ENCODE peak calls at places on chromosome 20, in ten cellular contexts. S is tibial nerve; L is breast epithelium; P is CD4-positive, CD25-positive, alpha-beta regulatory T cell; B is adrenal gland; A is iPS DF 6.9; K is transverse colon; D is PC-9; Q is A549; F is neural progenitor cell. J is an unnamed sample.

GRCh38 chr20:58542411-58543095 is 27.4 kb upstream of the APCDD1L start:
- DNase-seq in S (no peak), P (no peak), L (no peak), D (peak; percentile 48), Q (no peak), K (no peak), A (no peak), B (peak; percentile 23), F (no peak), J (peak; percentile 1)

GRCh38 chr20:9939231-9939630 is 95.6 kb upstream of the ANKEF1 start:
- DNase-seq in D (no peak), A (no peak), P (no peak), L (no peak), S (no peak), Q (no peak), K (no peak), F (no peak), B (no peak), J (no peak)

GRCh38 chr20:32018269-32019155 is 8.3 kb downstream of the CCM2L start:
- DNase-seq in F (peak; percentile 92), P (peak; percentile 11), L (peak; percentile 53), S (peak; percentile 54), Q (peak; percentile 44), B (peak; percentile 50), K (peak; percentile 71), D (peak; percentile 84), A (peak; percentile 55), J (peak; percentile 55)

GRCh38 chr20:50191065-50191565 is 485 bp downstream of the CEBPB start:
- DNase-seq in S (peak; percentile 31), F (no peak), A (no peak), K (peak; percentile 75), B (peak; percentile 72), D (peak; percentile 72), P (no peak), L (peak; percentile 49), Q (no peak), J (peak; percentile 66)

GRCh38 chr20:2118783-2119182 is 17.2 kb downstream of the STK35 start:
- DNase-seq in S (no peak), A (no peak), P (peak; percentile 52), Q (no peak), K (no peak), F (no peak), B (no peak), D (no peak), L (no peak), J (no peak)

GRCh38 chr20:14984768-14985622 is 647.6 kb upstream of the FLRT3 start:
- DNase-seq in P (no peak), F (no peak), Q (peak; percentile 90), A (no peak), B (peak; percentile 25), D (no peak), K (no peak), S (no peak), L (no peak), J (peak; percentile 72)

GRCh38 chr20:22438926-22439325 is 145.4 kb downstream of the FOXA2 start:
- DNase-seq in S (no peak), K (no peak), Q (peak; percentile 51), F (peak; percentile 28), A (no peak), P (no peak), B (no peak), D (no peak), L (no peak), J (no peak)

GRCh38 chr20:48635361-48635760 is 192.4 kb downstream of the PREX1 start:
- DNase-seq in L (no peak), B (no peak), F (no peak), K (no peak), Q (no peak), S (no peak), D (no peak), A (no peak), P (no peak), J (no peak)

GRCh38 chr20:44401052-44401769 is 45.7 kb downstream of the HNF4A start:
- DNase-seq in K (peak; percentile 86), L (no peak), Q (no peak), D (no peak), P (no peak), B (no peak), A (no peak), F (no peak), S (no peak), J (peak; percentile 95)

GRCh38 chr20:38222231-38222922 is 38.2 kb downstream of the KIAA1755 start:
- DNase-seq in L (peak; percentile 30), D (peak; percentile 77), S (peak; percentile 87), A (peak; percentile 43), F (peak; percentile 83), Q (peak; percentile 67), B (peak; percentile 85), K (peak; percentile 65), P (peak; percentile 42), J (peak; percentile 67)

GRCh38 chr20:1377984-1378742 is 14.7 kb downstream of the FKBP1A start:
- DNase-seq in B (no peak), Q (no peak), P (no peak), A (no peak), L (no peak), S (no peak), F (no peak), K (no peak), D (peak; percentile 59), J (peak; percentile 83)

GRCh38 chr20:19761853-19762252 is 3.8 kb downstream of the RIN2 start:
- DNase-seq in S (no peak), B (no peak), L (no peak), F (no peak), A (no peak), Q (no peak), P (no peak), D (no peak), K (no peak), J (no peak)

GRCh38 chr20:53831812-53832211 is 238.2 kb upstream of the ZNF217 start:
- DNase-seq in P (no peak), L (no peak), B (no peak), D (no peak), K (no peak), S (no peak), A (no peak), F (no peak), Q (no peak), J (no peak)

GRCh38 chr20:64053841-64054661 is 4.6 kb upstream of the SOX18 start:
- DNase-seq in Q (peak; percentile 68), S (no peak), B (no peak), K (no peak), A (no peak), D (peak; percentile 33), F (peak; percentile 74), L (no peak), P (no peak), J (no peak)

GRCh38 chr20:46028772-46029371 is at the start of gene SLC12A5:
- DNase-seq in K (no peak), S (no peak), D (no peak), F (no peak), Q (no peak), A (no peak), P (no peak), B (no peak), L (no peak), J (no peak)
- H3K4me3 ChIP-seq in K (no peak within 1 kb of the TSS), S (no peak within 1 kb of the TSS), D (no peak within 1 kb of the TSS), F (peak within 1 kb of the TSS; percentile 35), Q (no peak within 1 kb of the TSS), A (peak within 1 kb of the TSS; percentile 2), P (no peak within 1 kb of the TSS), B (no peak within 1 kb of the TSS), L (no peak within 1 kb of the TSS), J (no peak within 1 kb of the TSS)

GRCh38 chr20:11453430-11453829 is 464.3 kb upstream of the BTBD3 start:
- DNase-seq in L (no peak), F (no peak), K (no peak), A (no peak), P (no peak), S (no peak), D (no peak), B (no peak), Q (peak; percentile 89), J (no peak)

GRCh38 chr20:11452326-11452725 is 465.4 kb upstream of the BTBD3 start:
- DNase-seq in S (no peak), P (no peak), L (no peak), A (no peak), B (no peak), D (no peak), F (no peak), Q (no peak), K (no peak), J (no peak)

GRCh38 chr20:11451793-11452291 is 465.9 kb upstream of the BTBD3 start:
- DNase-seq in L (no peak), S (no peak), K (no peak), F (peak; percentile 74), B (no peak), Q (no peak), D (no peak), P (no peak), A (no peak), J (no peak)

GRCh38 chr20:11457476-11457875 is 460.2 kb upstream of the BTBD3 start:
- DNase-seq in Q (no peak), K (no peak), B (no peak), L (no peak), A (no peak), P (no peak), F (no peak), D (no peak), S (no peak), J (no peak)

GRCh38 chr20:11454966-11455799 is 462.5 kb upstream of the BTBD3 start:
- DNase-seq in A (no peak), Q (peak; percentile 91), P (no peak), S (no peak), F (no peak), B (no peak), D (peak; percentile 49), K (peak; percentile 17), L (no peak), J (peak; percentile 64)
- H3K4me1 ChIP-seq in A (no peaks in the 10 kb centered on the region), Q (peaks cover 62% of the 10 kb centered on the region), P (no peaks in the 10 kb centered on the region), S (no peaks in the 10 kb centered on the region), F (peaks cover 27% of the 10 kb centered on the region), B (no peaks in the 10 kb centered on the region), D (peaks cover 42% of the 10 kb centered on the region), K (peaks cover 34% of the 10 kb centered on the region), L (no peaks in the 10 kb centered on the region), J (no peaks in the 10 kb centered on the region)

DNA sequence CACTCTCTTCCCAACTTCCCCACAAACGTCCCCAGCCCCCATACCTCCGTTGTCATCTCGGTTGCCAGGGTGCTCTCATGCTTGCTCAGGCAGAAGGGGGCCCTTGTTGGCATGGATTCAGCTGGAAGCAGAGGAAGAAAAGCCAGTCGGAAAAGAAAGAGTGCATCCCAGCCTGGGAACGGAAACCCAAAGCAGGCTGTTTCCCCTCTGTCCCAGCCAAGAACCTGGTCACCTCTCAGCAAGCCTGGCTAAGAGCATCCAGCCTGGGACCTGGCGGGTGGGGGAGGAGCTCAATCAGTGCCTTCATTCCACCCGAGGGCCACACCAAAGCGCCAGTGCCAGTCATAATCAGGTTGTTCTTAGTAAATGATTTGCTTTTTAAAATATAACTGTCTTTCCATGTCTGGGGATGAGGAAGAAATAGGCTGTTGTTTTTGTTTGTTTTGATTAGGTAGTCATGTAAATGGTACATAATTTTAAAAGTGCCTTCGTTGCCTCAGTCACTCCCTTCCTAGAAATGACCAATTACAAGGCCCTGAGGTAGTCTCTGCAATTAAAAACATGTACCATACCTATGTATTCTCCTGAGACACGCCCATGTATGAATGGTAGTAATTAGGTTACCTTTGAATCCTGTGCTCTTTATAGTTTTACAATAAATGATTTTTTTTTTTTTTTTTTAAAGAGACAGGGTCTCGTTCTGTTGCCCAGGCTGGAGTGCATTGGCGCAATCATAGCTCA is 21.1 kb downstream of the CHMP4B start:
- DNase-seq in S (no peak), K (peak; percentile 88), B (no peak), A (no peak), D (no peak), F (peak; percentile 61), L (no peak), P (no peak), Q (no peak), J (peak; percentile 89)
- H3K27ac ChIP-seq in S (no peak overlapping the region), K (peak overlapping the region; percentile 81), B (peak overlapping the region; percentile 32), A (no peak overlapping the region), D (no peak overlapping the region), F (peak overlapping the region; percentile 46), L (peak overlapping the region; percentile 28), P (no peak overlapping the region), Q (no peak overlapping the region), J (peak overlapping the region; percentile 79)

GRCh38 chr20:63006611-63007471 is at the start of gene BHLHE23:
- DNase-seq in D (no peak), P (no peak), A (no peak), F (peak; percentile 88), B (no peak), K (no peak), Q (no peak), L (no peak), S (no peak), J (no peak)
- H3K4me3 ChIP-seq in D (no peak within 1 kb of the TSS), P (no peak within 1 kb of the TSS), A (peak within 1 kb of the TSS; percentile 18), F (peak within 1 kb of the TSS; percentile 42), B (no peak within 1 kb of the TSS), K (no peak within 1 kb of the TSS), Q (peak within 1 kb of the TSS; percentile 32), L (peak within 1 kb of the TSS; percentile 26), S (peak within 1 kb of the TSS; percentile 12), J (no peak within 1 kb of the TSS)

J was measured in small intestine.